ENCODE peak calls at places on chromosomes 7 and 10, in six cellular contexts. N, A, O, S, W and L are unnamed samples.

GRCh38 chr10:51109821-51110533 is 35.7 kb downstream of the PRKG1 start:
- DNase-seq in N (no peak), A (no peak), O (no peak), S (no peak), W (no peak), L (no peak)

GRCh38 chr10:88832376-88832775 is 19.3 kb downstream of the ANKRD22 start:
- DNase-seq in N (no peak), A (no peak), O (no peak), S (no peak), W (no peak), L (no peak)

GRCh38 chr10:132746801-132747625 is 38.9 kb downstream of the NKX6-2 start:
- DNase-seq in N (no peak), A (no peak), O (no peak), S (no peak), W (no peak), L (peak)

GRCh38 chr7:19519443-19519977 is 189.3 kb downstream of the POLR1F start:
- DNase-seq in N (peak), A (no peak), O (no peak), S (no peak), W (no peak), L (no peak)

GRCh38 chr7:101940830-101941229 is 123.4 kb downstream of the CUX1 start:
- DNase-seq in N (no peak), A (no peak), O (no peak), S (no peak), W (no peak), L (peak)

GRCh38 chr7:28106316-28106957 is 74.2 kb downstream of the JAZF1 start:
- DNase-seq in N (peak), A (no peak), O (no peak), S (no peak), W (no peak), L (no peak)

GRCh38 chr10:68176797-68177196 is 55.1 kb downstream of the ATOH7 start:
- DNase-seq in N (no peak), A (no peak), O (no peak), S (no peak), W (no peak), L (no peak)

GRCh38 chr7:93862651-93863050 is 27.9 kb downstream of the TFPI2 start:
- DNase-seq in N (no peak), A (no peak), O (no peak), S (no peak), W (no peak), L (no peak)

GRCh38 chr10:35428521-35428920 is 92.2 kb downstream of the CCNY start:
- DNase-seq in N (no peak), A (no peak), O (no peak), S (no peak), W (no peak), L (no peak)

GRCh38 chr7:122887198-122887597 is 938 bp upstream of the CADPS2 start:
- DNase-seq in N (peak), A (peak), O (no peak), S (peak), W (no peak), L (peak)

GRCh38 chr7:141231018-141231792 is 157.3 kb downstream of the TMEM178B start:
- DNase-seq in N (peak), A (peak), O (no peak), S (no peak), W (no peak), L (peak)

GRCh38 chr10:5607594-5607993 is 58.8 kb downstream of the ASB13 start:
- DNase-seq in N (no peak), A (no peak), O (no peak), S (no peak), W (no peak), L (no peak)

GRCh38 chr10:81179805-81180452 is 642.2 kb downstream of the SH2D4B start:
- DNase-seq in N (no peak), A (peak), O (no peak), S (no peak), W (no peak), L (peak)

GRCh38 chr7:5425507-5426225 is 2.0 kb upstream of the TNRC18 start:
- DNase-seq in N (peak), A (peak), O (no peak), S (peak), W (no peak), L (peak)

GRCh38 chr10:102627141-102627445 is 17.2 kb upstream of the TRIM8 start:
- DNase-seq in N (no peak), A (no peak), O (no peak), S (no peak), W (no peak), L (no peak)

GRCh38 chr7:149826344-149827088 is 11.7 kb upstream of the ZNF862 start:
- DNase-seq in N (no peak), A (peak), O (no peak), S (no peak), W (no peak), L (no peak)

GRCh38 chr7:27192546-27193334 is 7.2 kb downstream of the HOXA13 start:
- DNase-seq in N (no peak), A (peak), O (no peak), S (no peak), W (no peak), L (peak)

GRCh38 chr10:128124813-128125403 is 1.3 kb downstream of the MKI67 start:
- DNase-seq in N (no peak), A (peak), O (no peak), S (no peak), W (no peak), L (no peak)

GRCh38 chr7:47901542-47901941 is 46.7 kb downstream of the PKD1L1 start:
- DNase-seq in N (no peak), A (no peak), O (no peak), S (no peak), W (no peak), L (no peak)

GRCh38 chr10:64733980-64734379 is 1212.8 kb downstream of the REEP3 start:
- DNase-seq in N (no peak), A (peak), O (no peak), S (no peak), W (no peak), L (peak)

GRCh38 chr10:127525686-127526085 is 23.4 kb upstream of the NPS start:
- DNase-seq in N (no peak), A (no peak), O (no peak), S (no peak), W (no peak), L (no peak)

GRCh38 chr7:37357277-37357996 is 91.2 kb downstream of the ELMO1 start:
- DNase-seq in N (no peak), A (no peak), O (no peak), S (no peak), W (no peak), L (peak)

GRCh38 chr10:128539784-128540759 is 413.8 kb upstream of the MKI67 start:
- DNase-seq in N (peak), A (peak), O (no peak), S (no peak), W (no peak), L (peak)

GRCh38 chr10:114694062-114694461 is 36.0 kb upstream of the ABLIM1 start:
- DNase-seq in N (no peak), A (no peak), O (no peak), S (no peak), W (no peak), L (no peak)

GRCh38 chr7:3029138-3029537 is 14.5 kb downstream of the CARD11 start:
- DNase-seq in N (no peak), A (no peak), O (no peak), S (no peak), W (no peak), L (no peak)

GRCh38 chr10:61642692-61643091 is 20.0 kb upstream of the CABCOCO1 start:
- DNase-seq in N (no peak), A (no peak), O (no peak), S (no peak), W (no peak), L (no peak)

GRCh38 chr10:114100848-114101741 is 57.4 kb downstream of the ADRB1 start:
- DNase-seq in N (peak), A (peak), O (no peak), S (no peak), W (no peak), L (peak)

GRCh38 chr7:151076863-151077704 is 3.5 kb downstream of the FASTK start:
- DNase-seq in N (no peak), A (peak), O (no peak), S (no peak), W (no peak), L (peak)

GRCh38 chr7:157590526-157590925 is 253.7 kb downstream of the DNAJB6 start:
- DNase-seq in N (no peak), A (no peak), O (no peak), S (no peak), W (no peak), L (no peak)

GRCh38 chr7:133561361-133561760 is 308.5 kb downstream of the EXOC4 start:
- DNase-seq in N (no peak), A (no peak), O (no peak), S (no peak), W (no peak), L (no peak)

GRCh38 chr7:29299986-29300609 is 105.5 kb downstream of the CHN2 start:
- DNase-seq in N (no peak), A (no peak), O (no peak), S (no peak), W (no peak), L (peak)

GRCh38 chr7:17632401-17632800 is 307.9 kb downstream of the SNX13 start:
- DNase-seq in N (no peak), A (no peak), O (no peak), S (no peak), W (no peak), L (no peak)

GRCh38 chr7:128710391-128710930 is 28.7 kb upstream of the CALU start:
- DNase-seq in N (no peak), A (no peak), O (no peak), S (no peak), W (no peak), L (no peak)

GRCh38 chr7:103694304-103694703 is 248.3 kb upstream of the SLC26A5 start:
- DNase-seq in N (no peak), A (no peak), O (no peak), S (no peak), W (no peak), L (no peak)

GRCh38 chr10:110324805-110325280 is 20.1 kb upstream of the SMNDC1 start:
- DNase-seq in N (no peak), A (no peak), O (no peak), S (no peak), W (no peak), L (no peak)

GRCh38 chr10:117217196-117217761 is 20.0 kb downstream of the KCNK18 start:
- DNase-seq in N (no peak), A (no peak), O (no peak), S (no peak), W (no peak), L (peak)

GRCh38 chr7:329691-330281 is 39.8 kb downstream of the FOXL3 start:
- DNase-seq in N (no peak), A (no peak), O (no peak), S (no peak), W (no peak), L (no peak)